ENCODE peak calls at places on chromosome 6, in nine cellular contexts. S, U, J, X, T, G, L, A and H are unnamed samples.

GRCh38 chr6:5752282-5752681 is 254.4 kb downstream of the NRN1 start:
- DNase-seq in L (no peak), U (no peak), X (no peak), S (peak; percentile 92), T (peak; percentile 9), A (peak; percentile 89), J (peak; percentile 90), G (no peak), H (no peak)

GRCh38 chr6:145887969-145888368 is 73.4 kb upstream of the FBXO30 start:
- DNase-seq in U (peak; percentile 64), A (no peak), G (peak; percentile 24), L (peak; percentile 4), X (no peak), T (peak; percentile 26), S (no peak), J (peak; percentile 50), H (no peak)

GRCh38 chr6:10373642-10374359 is 41.1 kb downstream of the TFAP2A start:
- DNase-seq in J (no peak), S (peak; percentile 3), X (no peak), T (peak; percentile 30), A (no peak), L (no peak), U (no peak), G (no peak), H (no peak)

GRCh38 chr6:168699631-168700315 is 258.8 kb downstream of the SMOC2 start:
- DNase-seq in S (no peak), L (peak; percentile 20), T (no peak), J (no peak), A (no peak), U (no peak), G (peak; percentile 66), X (no peak), H (no peak)

GRCh38 chr6:44312901-44313788 is at the start of gene AARS2:
- DNase-seq in G (peak; percentile 92), S (peak; percentile 79), U (peak; percentile 92), L (peak; percentile 66), J (peak; percentile 92), T (peak; percentile 89), A (peak; percentile 74), X (peak; percentile 91), H (peak; percentile 89)

GRCh38 chr6:166206066-166206465 is 38.4 kb upstream of the TBXT start:
- DNase-seq in X (no peak), T (peak; percentile 4), G (no peak), A (no peak), U (no peak), J (no peak), S (no peak), L (no peak), H (no peak)

GRCh38 chr6:131136021-131136847 is 967 bp downstream of the AKAP7 start:
- DNase-seq in A (peak; percentile 23), L (no peak), J (peak; percentile 61), U (no peak), T (peak; percentile 35), X (no peak), G (peak; percentile 32), S (peak; percentile 34), H (peak; percentile 44)

GRCh38 chr6:96675617-96676016 is 112.7 kb downstream of the FHL5 start:
- DNase-seq in J (no peak), S (no peak), G (no peak), X (no peak), T (no peak), U (no peak), L (no peak), A (peak; percentile 1), H (no peak)

GRCh38 chr6:78268591-78268990 is 598.8 kb upstream of the IRAK1BP1 start:
- DNase-seq in G (no peak), X (no peak), T (no peak), L (no peak), J (no peak), U (no peak), S (peak; percentile 3), A (no peak), H (no peak)

GRCh38 chr6:53671111-53671510 is 5.6 kb upstream of the KLHL31 start:
- DNase-seq in L (no peak), S (peak; percentile 84), G (no peak), U (no peak), J (no peak), X (no peak), A (peak; percentile 79), T (no peak), H (no peak)

GRCh38 chr6:53115741-53116140 is 32.9 kb downstream of the GCM1 start:
- DNase-seq in L (no peak), X (no peak), U (no peak), J (no peak), S (no peak), G (no peak), A (no peak), T (no peak), H (no peak)

GRCh38 chr6:50716887-50717509 is 3.7 kb downstream of the TFAP2D start:
- DNase-seq in L (no peak), T (no peak), X (no peak), A (no peak), J (no peak), U (no peak), S (no peak), G (no peak), H (no peak)

GRCh38 chr6:138538390-138539031 is 39.2 kb upstream of the NHSL1 start:
- DNase-seq in A (no peak), U (no peak), J (no peak), X (no peak), T (no peak), G (no peak), L (no peak), S (peak; percentile 36), H (no peak)

GRCh38 chr6:31781244-31782125 is 4.4 kb upstream of the VWA7 start:
- DNase-seq in L (no peak), T (no peak), U (no peak), G (no peak), A (no peak), S (no peak), J (no peak), X (no peak), H (no peak)
- H3K4me1 ChIP-seq in L (no peaks in the 10 kb centered on the region), T (peaks cover 14% of the 10 kb centered on the region), U (no peaks in the 10 kb centered on the region), G (peaks cover 19% of the 10 kb centered on the region), A (peaks cover 14% of the 10 kb centered on the region), S (peaks cover 7% of the 10 kb centered on the region), J (peaks cover 11% of the 10 kb centered on the region), X (peaks cover 11% of the 10 kb centered on the region), H (peaks cover 12% of the 10 kb centered on the region)

DNA sequence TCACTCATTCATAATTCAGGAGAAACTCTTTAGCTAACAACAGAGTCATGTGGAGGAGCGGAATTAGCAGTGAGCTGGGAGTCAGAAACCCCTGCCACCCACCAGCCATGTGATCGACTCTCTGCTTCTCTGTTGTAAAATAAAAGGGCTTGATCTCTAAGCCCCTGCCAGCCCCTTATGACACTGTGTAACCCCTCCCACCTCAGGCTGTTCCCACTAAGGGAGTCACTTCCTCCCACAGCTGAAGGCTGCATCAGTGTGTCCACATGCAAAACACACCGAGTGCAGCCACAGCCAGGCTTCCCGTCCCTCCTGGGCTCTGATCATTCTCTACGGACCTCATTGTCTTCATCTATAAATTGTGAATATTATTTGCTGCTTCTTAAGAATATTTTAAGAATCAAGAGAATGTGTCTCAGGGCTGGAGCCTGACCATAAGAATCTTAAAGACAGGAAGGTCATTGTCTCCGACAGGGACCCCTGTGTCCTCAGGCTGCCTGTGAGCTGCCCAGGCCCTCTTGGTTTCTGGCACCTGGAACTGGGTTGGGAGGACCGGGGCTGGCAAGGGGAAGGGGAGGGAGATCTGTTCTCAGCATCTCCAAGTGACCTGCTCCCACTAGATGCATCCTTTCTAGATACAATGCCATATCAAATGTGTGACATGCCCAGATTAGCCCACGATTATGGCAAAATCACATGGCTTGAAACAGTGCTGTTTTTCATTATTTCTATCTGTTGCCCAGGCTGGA is 110.7 kb downstream of the SCML4 start:
- DNase-seq in T (no peak), G (no peak), S (no peak), L (no peak), X (no peak), J (no peak), A (no peak), U (peak; percentile 78), H (no peak)
- H3K4me3 ChIP-seq in T (no peak overlapping the region), G (no peak overlapping the region), S (peak overlapping the region; percentile 48), L (no peak overlapping the region), X (peak overlapping the region; percentile 20), J (no peak overlapping the region), A (no peak overlapping the region), U (peak overlapping the region; percentile 55), H (no peak overlapping the region)

GRCh38 chr6:20411544-20411943 is 9.9 kb downstream of the E2F3 start:
- DNase-seq in J (no peak), T (no peak), A (no peak), L (no peak), S (no peak), U (no peak), X (no peak), G (no peak), H (no peak)

GRCh38 chr6:20413826-20414225 is 12.1 kb downstream of the E2F3 start:
- DNase-seq in U (no peak), L (no peak), X (no peak), J (no peak), S (no peak), G (no peak), T (no peak), A (no peak), H (no peak)

GRCh38 chr6:20414711-20415110 is 13.0 kb downstream of the E2F3 start:
- DNase-seq in T (no peak), U (no peak), G (no peak), A (no peak), X (no peak), J (no peak), L (no peak), S (no peak), H (no peak)

GRCh38 chr6:20411953-20412352 is 10.3 kb downstream of the E2F3 start:
- DNase-seq in J (no peak), T (no peak), L (no peak), S (no peak), X (no peak), U (no peak), A (no peak), G (no peak), H (no peak)

GRCh38 chr6:20412674-20413073 is 11.0 kb downstream of the E2F3 start:
- DNase-seq in X (no peak), A (no peak), U (no peak), J (no peak), S (no peak), L (no peak), G (no peak), T (no peak), H (no peak)
- H3K4me1 ChIP-seq in X (peaks cover 3% of the 10 kb centered on the region), A (peaks cover 5% of the 10 kb centered on the region), U (peaks cover 39% of the 10 kb centered on the region), J (no peaks in the 10 kb centered on the region), S (no peaks in the 10 kb centered on the region), L (peaks cover 6% of the 10 kb centered on the region), G (peaks cover 11% of the 10 kb centered on the region), T (no peaks in the 10 kb centered on the region), H (no peaks in the 10 kb centered on the region)

GRCh38 chr6:104365835-104366234 is 493.9 kb downstream of the HACE1 start:
- DNase-seq in A (no peak), L (no peak), S (no peak), G (no peak), X (no peak), T (no peak), J (no peak), U (no peak), H (no peak)
- H3K4me3 ChIP-seq in A (no peak overlapping the region), L (no peak overlapping the region), S (no peak overlapping the region), G (no peak overlapping the region), X (no peak overlapping the region), T (no peak overlapping the region), J (no peak overlapping the region), U (no peak overlapping the region), H (no peak overlapping the region)

GRCh38 chr6:149136913-149137286 is 180.6 kb upstream of the TAB2 start:
- DNase-seq in T (no peak), L (no peak), G (no peak), S (no peak), A (no peak), U (no peak), J (no peak), X (no peak), H (no peak)
- H3K4me1 ChIP-seq in T (peaks cover 20% of the 10 kb centered on the region), L (peaks cover 18% of the 10 kb centered on the region), G (peaks cover 12% of the 10 kb centered on the region), S (no peaks in the 10 kb centered on the region), A (no peaks in the 10 kb centered on the region), U (no peaks in the 10 kb centered on the region), J (no peaks in the 10 kb centered on the region), X (no peaks in the 10 kb centered on the region), H (peaks cover 28% of the 10 kb centered on the region)